ENCODE peak calls at places on chromosomes 3 and 15, in ten cellular contexts. T is cardiac muscle cell, U is astrocyte, R is foreskin fibroblast, C is progenitor cell of endocrine pancreas, M is K562, K is choroid plexus epithelial cell, Q is astrocyte of the spinal cord, F is fibroblast of mammary gland, Y is GM10248. E is an unnamed sample.

GRCh38 chr3:106703524-106703923 is 673.7 kb upstream of the CCDC54 start:
- DNase-seq in U (no peak), K (no peak), Y (no peak), Q (no peak), R (no peak), F (no peak), M (no peak), C (no peak), T (no peak), E (no peak)

GRCh38 chr3:170517251-170517945 is 68.5 kb downstream of the SLC7A14 start:
- DNase-seq in T (no peak), Q (no peak), R (no peak), Y (no peak), U (no peak), K (peak; percentile 52), M (no peak), C (no peak), F (peak; percentile 23), E (no peak)

GRCh38 chr3:60979861-60980739 is 271.2 kb downstream of the FHIT start:
- DNase-seq in Q (peak; percentile 64), R (no peak), U (peak; percentile 64), K (peak; percentile 67), M (no peak), T (no peak), F (peak; percentile 37), C (no peak), Y (no peak), E (no peak)

GRCh38 chr3:157624801-157625200 is 121.6 kb upstream of the VEPH1 start:
- DNase-seq in T (no peak), Q (no peak), R (peak; percentile 7), C (no peak), Y (no peak), F (peak; percentile 16), K (no peak), M (no peak), U (no peak), E (no peak)

GRCh38 chr15:25864966-25865365 is 1.8 kb upstream of the ATP10A start:
- DNase-seq in K (no peak), F (peak; percentile 42), U (peak; percentile 60), C (no peak), T (no peak), Y (no peak), R (no peak), M (no peak), Q (no peak), E (no peak)

GRCh38 chr15:99668533-99669182 is 64.6 kb downstream of the LYSMD4 start:
- DNase-seq in Q (no peak), U (no peak), K (no peak), T (peak; percentile 75), Y (no peak), R (no peak), F (no peak), C (no peak), M (no peak), E (no peak)

GRCh38 chr15:62165029-62165792 is at the start of gene C2CD4B:
- DNase-seq in U (no peak), Q (no peak), F (no peak), T (peak; percentile 36), R (no peak), C (peak; percentile 41), M (no peak), Y (peak; percentile 10), K (no peak), E (peak; percentile 67)

GRCh38 chr15:69743091-69743490 is 290.5 kb downstream of the RPLP1 start:
- DNase-seq in C (no peak), T (no peak), U (no peak), K (peak; percentile 34), Y (no peak), M (no peak), R (no peak), Q (no peak), F (no peak), E (no peak)

GRCh38 chr3:70943886-70944285 is 631.4 kb upstream of the MDFIC2 start:
- DNase-seq in Q (no peak), U (peak; percentile 41), F (peak; percentile 64), C (no peak), T (no peak), R (no peak), M (no peak), K (no peak), Y (no peak), E (no peak)

GRCh38 chr3:135771760-135772159 is 193.8 kb upstream of the PPP2R3A start:
- DNase-seq in F (no peak), R (no peak), T (no peak), Q (no peak), C (no peak), U (no peak), M (no peak), K (no peak), Y (no peak), E (no peak)

GRCh38 chr15:39083213-39083612 is 497.7 kb upstream of the THBS1 start:
- DNase-seq in Y (no peak), C (no peak), R (no peak), K (peak; percentile 78), Q (no peak), M (no peak), F (peak; percentile 60), T (no peak), U (peak; percentile 79), E (no peak)

GRCh38 chr3:41308119-41308518 is 108.8 kb downstream of the CTNNB1 start:
- DNase-seq in Y (no peak), M (no peak), Q (no peak), C (no peak), T (no peak), U (no peak), R (no peak), F (no peak), K (no peak), E (no peak)

GRCh38 chr3:124592658-124593441 is 137.4 kb upstream of the UMPS start:
- DNase-seq in F (no peak), U (no peak), M (no peak), K (no peak), Q (no peak), R (no peak), C (peak; percentile 34), Y (peak; percentile 34), T (no peak), E (no peak)

GRCh38 chr15:86915811-86916331 is 836.2 kb downstream of the AGBL1 start:
- DNase-seq in R (no peak), U (peak; percentile 63), T (peak; percentile 73), M (peak; percentile 11), K (peak; percentile 67), Y (no peak), Q (peak; percentile 67), C (no peak), F (peak; percentile 31), E (peak; percentile 29)

DNA sequence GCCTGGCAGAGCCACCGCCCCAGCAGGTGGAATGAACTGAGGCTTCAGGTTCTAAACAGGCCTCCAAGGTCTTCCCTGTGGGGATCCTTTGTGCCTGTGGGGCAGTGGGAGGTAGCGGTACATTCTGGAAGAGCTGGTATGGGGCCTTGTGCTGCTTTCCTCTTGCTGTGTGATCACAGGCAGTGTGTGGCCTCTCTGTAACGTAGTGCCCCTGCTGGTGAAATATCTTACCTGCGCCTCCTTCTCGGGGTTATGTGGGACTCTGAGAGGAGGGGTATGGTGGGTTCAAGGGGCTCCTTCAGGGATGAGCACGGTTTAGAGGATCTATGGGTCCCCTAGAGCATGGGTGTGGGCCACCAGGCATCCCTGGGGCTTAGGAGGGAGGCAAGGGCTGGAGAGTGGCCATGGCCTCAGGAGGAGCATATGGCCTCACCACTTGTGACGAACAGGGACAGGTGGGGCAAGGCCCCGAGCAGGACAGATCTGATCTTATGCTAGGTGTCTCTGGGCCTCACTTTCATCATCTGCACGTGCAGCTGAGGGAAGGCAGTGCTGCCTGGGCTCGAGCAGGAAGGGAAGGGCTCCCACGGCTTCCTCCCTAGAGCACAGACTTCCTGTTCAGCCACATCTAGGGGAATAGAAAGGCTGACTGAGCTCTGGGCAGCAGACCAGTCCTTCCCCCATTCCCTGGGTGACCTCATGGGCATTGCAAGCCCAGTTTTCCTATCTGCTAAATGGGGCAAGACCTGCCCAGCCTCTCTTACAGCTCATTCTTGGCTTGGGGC is 1.9 kb upstream of the ALS2CL start:
- DNase-seq in F (peak; percentile 25), U (no peak), K (no peak), T (no peak), C (peak; percentile 20), R (no peak), Q (no peak), M (peak; percentile 62), Y (peak; percentile 47), E (peak; percentile 30)
- TF ChIP-seq CTCF in F (peak; percentile 30), U (peak; percentile 15), K (peak; percentile 43), T (peak; percentile 28), C (peak; percentile 50), R (peak; percentile 7), Q (peak; percentile 32), M (peak; percentile 36), Y (peak; percentile 17), E (peak; percentile 28)

DNA sequence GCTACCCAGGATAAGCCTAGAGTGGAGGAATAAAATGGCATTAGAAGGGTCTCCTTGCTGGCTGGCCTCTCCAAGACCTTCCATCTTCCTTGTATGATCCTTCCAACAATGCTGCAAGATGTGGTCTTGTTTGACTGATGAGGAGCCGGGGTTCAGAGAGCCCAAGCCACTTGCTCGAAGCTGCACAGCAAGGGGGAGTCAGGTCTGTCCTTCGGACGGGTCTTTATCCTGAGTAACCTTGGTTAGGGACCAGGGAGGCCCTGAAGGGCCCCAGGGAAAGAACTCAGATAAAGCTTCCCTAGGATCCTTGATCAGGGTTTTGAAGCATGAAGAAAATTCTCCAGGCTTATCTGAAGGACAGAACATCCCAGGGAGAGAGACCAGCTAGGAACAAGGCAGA is 7.0 kb upstream of the DNAJB8 start:
- DNase-seq in Y (no peak), U (no peak), T (no peak), R (no peak), K (no peak), M (no peak), C (no peak), Q (no peak), F (no peak), E (no peak)
- TF ChIP-seq CTCF in Y (no peak), U (no peak), T (no peak), R (no peak), K (no peak), M (no peak), C (no peak), Q (no peak), F (no peak), E (no peak)

DNA sequence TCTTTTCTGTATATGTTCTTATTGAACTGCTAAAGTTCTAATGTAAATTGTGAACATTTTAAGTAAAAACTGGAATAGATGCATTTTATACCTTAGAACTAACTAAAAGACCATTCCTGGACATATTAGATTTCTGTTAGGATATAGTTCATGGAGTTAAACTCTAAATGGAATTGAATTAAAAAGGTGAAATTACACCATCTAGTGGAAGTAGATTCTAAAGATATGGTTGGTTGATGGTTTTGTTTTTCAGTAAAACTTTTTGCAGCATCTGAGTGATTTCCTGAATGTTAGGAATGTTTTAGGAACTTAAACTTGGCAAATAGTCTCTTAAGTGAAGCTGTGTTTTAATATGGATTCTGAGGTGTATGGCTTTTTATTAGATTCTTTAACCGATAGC is 96.8 kb downstream of the SLMAP start:
- DNase-seq in Y (peak; percentile 13), T (no peak), Q (peak; percentile 48), U (peak; percentile 24), M (no peak), R (peak; percentile 4), K (peak; percentile 65), F (peak; percentile 46), C (no peak), E (no peak)
- TF ChIP-seq CTCF in Y (peak; percentile 19), T (peak; percentile 28), Q (peak; percentile 4), U (peak; percentile 28), M (no peak), R (peak; percentile 24), K (peak; percentile 39), F (peak; percentile 30), C (peak; percentile 27), E (no peak)

GRCh38 chr3:152695810-152696209 is 139.1 kb upstream of the P2RY1 start:
- DNase-seq in F (no peak), K (no peak), U (no peak), Q (no peak), M (no peak), C (no peak), T (no peak), Y (no peak), R (no peak), E (no peak)
- TF ChIP-seq CTCF in F (no peak), K (no peak), U (no peak), Q (no peak), M (no peak), C (no peak), T (no peak), Y (no peak), R (no peak), E (no peak)